ENCODE peak calls at places on chromosomes 6 and 20, in eight cellular contexts. K is fibroblast of pulmonary artery, Y is suprapubic skin, X is AG04449, F is ascending aorta, Z is colonic mucosa, U is fibroblast of villous mesenchyme, G is BJ. E is an unnamed sample.

GRCh38 chr6:22041797-22042489 is 254.9 kb downstream of the PRL start:
- DNase-seq in K (peak), Y (no peak), X (peak), F (no peak), Z (no peak), U (peak), G (no peak), E (no peak)

GRCh38 chr20:60403105-60403741 is 445.0 kb downstream of the CDH26 start:
- DNase-seq in K (no peak), Y (no peak), X (no peak), F (no peak), Z (no peak), U (no peak), G (no peak), E (peak)

GRCh38 chr6:138605958-138606357 is 106.7 kb upstream of the NHSL1 start:
- DNase-seq in K (no peak), Y (no peak), X (no peak), F (no peak), Z (no peak), U (no peak), G (no peak), E (no peak)

GRCh38 chr6:133241901-133242760 is 974 bp downstream of the EYA4 start:
- DNase-seq in K (peak), Y (no peak), X (no peak), F (no peak), Z (no peak), U (peak), G (no peak), E (no peak)

GRCh38 chr20:53837126-53837826 is 233.1 kb downstream of the BCAS1 start:
- DNase-seq in K (no peak), Y (no peak), X (no peak), F (no peak), Z (peak), U (no peak), G (no peak), E (no peak)

GRCh38 chr6:154071236-154071635 is 32.2 kb downstream of the OPRM1 start:
- DNase-seq in K (no peak), Y (no peak), X (no peak), F (no peak), Z (no peak), U (no peak), G (no peak), E (no peak)

GRCh38 chr20:51359947-51360346 is 182.6 kb downstream of the NFATC2 start:
- DNase-seq in K (no peak), Y (no peak), X (no peak), F (no peak), Z (no peak), U (no peak), G (no peak), E (no peak)

GRCh38 chr6:49646130-49646824 is 9.6 kb upstream of the RHAG start:
- DNase-seq in K (no peak), Y (no peak), X (no peak), F (no peak), Z (no peak), U (no peak), G (no peak), E (no peak)

GRCh38 chr6:144066745-144067484 is 28.5 kb downstream of the SF3B5 start:
- DNase-seq in K (no peak), Y (no peak), X (no peak), F (no peak), Z (no peak), U (no peak), G (no peak), E (no peak)

GRCh38 chr20:23456416-23456815 is 3.7 kb upstream of the CST11 start:
- DNase-seq in K (no peak), Y (no peak), X (no peak), F (no peak), Z (no peak), U (no peak), G (no peak), E (no peak)

GRCh38 chr6:116461563-116462507 is 660 bp downstream of the CALHM6 start:
- DNase-seq in K (peak), Y (peak), X (no peak), F (peak), Z (peak), U (peak), G (no peak), E (no peak)

GRCh38 chr6:2688416-2689064 is 62.2 kb downstream of the MYLK4 start:
- DNase-seq in K (peak), Y (no peak), X (peak), F (no peak), Z (no peak), U (peak), G (peak), E (peak)

GRCh38 chr20:1301031-1301529 is 27.9 kb downstream of the SDCBP2 start:
- DNase-seq in K (peak), Y (no peak), X (no peak), F (no peak), Z (no peak), U (peak), G (no peak), E (no peak)

GRCh38 chr6:650098-650497 is 6.8 kb downstream of the HUS1B start:
- DNase-seq in K (peak), Y (no peak), X (no peak), F (no peak), Z (no peak), U (peak), G (no peak), E (no peak)

GRCh38 chr20:45934046-45934586 is 367 bp upstream of the PCIF1 start:
- DNase-seq in K (peak), Y (no peak), X (no peak), F (no peak), Z (peak), U (peak), G (no peak), E (no peak)

GRCh38 chr6:26021350-26022165 is 59.0 kb downstream of the TRIM38 start:
- DNase-seq in K (peak), Y (peak), X (no peak), F (peak), Z (peak), U (peak), G (peak), E (no peak)

GRCh38 chr6:3079700-3080099 is 11.4 kb downstream of the RIPK1 start:
- DNase-seq in K (no peak), Y (no peak), X (no peak), F (no peak), Z (no peak), U (no peak), G (no peak), E (no peak)

GRCh38 chr6:158316022-158316421 is 3.8 kb downstream of the TULP4 start:
- DNase-seq in K (peak), Y (no peak), X (no peak), F (no peak), Z (no peak), U (no peak), G (no peak), E (peak)

GRCh38 chr6:170206317-170206621 is 84.6 kb downstream of the DLL1 start:
- DNase-seq in K (no peak), Y (peak), X (no peak), F (no peak), Z (peak), U (no peak), G (no peak), E (no peak)

GRCh38 chr20:1898496-1899168 is 3.4 kb downstream of the SIRPA start:
- DNase-seq in K (no peak), Y (no peak), X (no peak), F (no peak), Z (no peak), U (no peak), G (no peak), E (no peak)

GRCh38 chr6:22570185-22570551 is 802 bp downstream of the HDGFL1 start:
- DNase-seq in K (no peak), Y (no peak), X (no peak), F (no peak), Z (no peak), U (no peak), G (no peak), E (no peak)

GRCh38 chr6:170291271-170292110 is 613 bp upstream of the DLL1 start:
- DNase-seq in K (no peak), Y (no peak), X (no peak), F (peak), Z (peak), U (peak), G (no peak), E (no peak)

GRCh38 chr6:1608976-1609661 is 596 bp upstream of the FOXC1 start:
- DNase-seq in K (no peak), Y (no peak), X (no peak), F (peak), Z (no peak), U (no peak), G (no peak), E (no peak)

GRCh38 chr6:11143394-11144371 is 32.2 kb upstream of the ERVFRD-1 start:
- DNase-seq in K (peak), Y (peak), X (no peak), F (peak), Z (peak), U (peak), G (peak), E (peak)

GRCh38 chr20:20699144-20699543 is 13.3 kb downstream of the RALGAPA2 start:
- DNase-seq in K (no peak), Y (no peak), X (no peak), F (no peak), Z (no peak), U (no peak), G (no peak), E (no peak)

GRCh38 chr20:829531-829930 is 4.0 kb upstream of the FAM110A start:
- DNase-seq in K (peak), Y (no peak), X (no peak), F (peak), Z (no peak), U (peak), G (peak), E (no peak)

GRCh38 chr6:89828988-89829590 is 591 bp upstream of the CASP8AP2 start:
- DNase-seq in K (no peak), Y (no peak), X (no peak), F (no peak), Z (peak), U (no peak), G (no peak), E (no peak)

GRCh38 chr6:106767271-106767670 is 137.9 kb downstream of the QRSL1 start:
- DNase-seq in K (no peak), Y (no peak), X (no peak), F (no peak), Z (no peak), U (no peak), G (no peak), E (no peak)

GRCh38 chr6:5541025-5541424 is 279.7 kb downstream of the FARS2 start:
- DNase-seq in K (no peak), Y (no peak), X (no peak), F (no peak), Z (no peak), U (no peak), G (no peak), E (no peak)

GRCh38 chr6:53771780-53772624 is 22.8 kb upstream of the LRRC1 start:
- DNase-seq in K (no peak), Y (no peak), X (no peak), F (no peak), Z (no peak), U (no peak), G (peak), E (peak)

GRCh38 chr6:167782698-167783517 is 43.8 kb upstream of the AFDN start:
- DNase-seq in K (no peak), Y (peak), X (no peak), F (peak), Z (no peak), U (no peak), G (no peak), E (no peak)

GRCh38 chr6:146985966-146986365 is 218.3 kb upstream of the STXBP5 start:
- DNase-seq in K (no peak), Y (no peak), X (no peak), F (no peak), Z (no peak), U (no peak), G (no peak), E (no peak)

GRCh38 chr20:63873477-63873971 is 8.5 kb downstream of the TPD52L2 start:
- DNase-seq in K (peak), Y (no peak), X (no peak), F (peak), Z (no peak), U (peak), G (no peak), E (no peak)

GRCh38 chr6:29791162-29791561 is 36.5 kb upstream of the HLA-G start:
- DNase-seq in K (no peak), Y (no peak), X (no peak), F (no peak), Z (no peak), U (no peak), G (no peak), E (no peak)

GRCh38 chr20:53949319-53949839 is 121.0 kb downstream of the BCAS1 start:
- DNase-seq in K (peak), Y (no peak), X (peak), F (peak), Z (no peak), U (peak), G (peak), E (peak)

GRCh38 chr20:23874747-23875146 is 4.8 kb downstream of the CST5 start:
- DNase-seq in K (no peak), Y (no peak), X (no peak), F (no peak), Z (no peak), U (no peak), G (no peak), E (no peak)

GRCh38 chr6:149317656-149318571 is at the start of gene TAB2:
- DNase-seq in K (no peak), Y (peak), X (no peak), F (peak), Z (peak), U (peak), G (no peak), E (no peak)

GRCh38 chr20:33681728-33682353 is 4.3 kb downstream of the E2F1 start:
- DNase-seq in K (no peak), Y (no peak), X (no peak), F (no peak), Z (no peak), U (no peak), G (no peak), E (no peak)

GRCh38 chr20:33677991-33678431 is 3.8 kb upstream of the NECAB3 start:
- DNase-seq in K (no peak), Y (no peak), X (no peak), F (no peak), Z (no peak), U (peak), G (no peak), E (no peak)

GRCh38 chr20:33681288-33681687 is 4.9 kb downstream of the E2F1 start:
- DNase-seq in K (no peak), Y (no peak), X (no peak), F (no peak), Z (no peak), U (no peak), G (no peak), E (no peak)

GRCh38 chr20:33679758-33680485 is 5.7 kb upstream of the NECAB3 start:
- DNase-seq in K (no peak), Y (no peak), X (no peak), F (no peak), Z (no peak), U (no peak), G (no peak), E (no peak)

DNA sequence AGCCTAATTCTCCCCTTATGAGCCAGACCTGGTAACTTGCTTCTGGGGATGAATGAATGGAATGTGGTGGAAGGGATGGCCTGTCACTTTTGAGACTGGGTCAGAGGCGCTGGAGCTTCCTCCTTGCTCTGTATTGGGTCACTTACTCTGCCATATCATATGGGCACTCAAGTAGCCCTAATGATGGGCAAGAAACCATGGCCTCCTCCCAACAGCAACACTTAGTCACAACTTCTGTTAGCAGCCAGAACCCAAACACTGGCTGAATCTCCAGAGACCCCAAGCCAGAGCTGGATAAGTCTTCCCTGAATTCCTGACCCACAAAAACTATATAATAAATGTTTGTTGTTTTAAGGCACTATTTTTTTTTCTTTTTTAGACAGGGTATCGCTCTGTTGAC is 5.5 kb downstream of the E2F1 start:
- DNase-seq in K (peak), Y (no peak), X (peak), F (no peak), Z (no peak), U (no peak), G (no peak), E (no peak)
- H3K4me3 ChIP-seq in K (no peak), Y (no peak), X (no peak), F (no peak), Z (no peak), U (no peak), G (no peak), E (no peak)

GRCh38 chr6:134826889-134827737 is 122.8 kb downstream of the ALDH8A1 start:
- DNase-seq in K (peak), Y (peak), X (peak), F (peak), Z (no peak), U (peak), G (peak), E (peak)
- TF ChIP-seq CTCF in K (peak), Y (peak), X (no peak), F (no peak), Z (no peak), U (no peak), G (peak), E (no peak)

GRCh38 chr20:49725694-49726093 is 12.0 kb upstream of the B4GALT5 start:
- DNase-seq in K (no peak), Y (no peak), X (no peak), F (no peak), Z (no peak), U (no peak), G (no peak), E (no peak)
- H3K4me3 ChIP-seq in K (no peak), Y (no peak), X (no peak), F (no peak), Z (no peak), U (no peak), G (no peak), E (no peak)

DNA sequence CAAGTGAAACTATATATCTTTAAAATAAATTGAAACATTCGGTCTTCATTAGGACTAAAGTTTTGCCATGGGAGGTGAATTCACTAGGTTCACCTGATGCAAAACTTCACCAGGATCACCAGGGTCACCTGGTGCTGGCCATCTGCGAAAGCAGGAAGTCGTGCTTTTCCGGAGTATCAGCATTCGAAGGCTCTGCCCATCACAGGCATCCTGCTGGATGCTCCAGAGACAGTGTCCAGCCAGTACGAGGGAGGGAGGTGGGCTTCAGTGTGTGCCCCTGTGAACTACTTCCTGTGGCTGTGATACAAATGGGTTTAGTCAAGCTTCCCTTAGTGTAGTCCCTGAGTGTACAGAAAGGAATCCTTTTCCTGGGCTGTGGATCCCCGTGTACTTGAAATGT is 3.4 kb upstream of the RPS6KA2 start:
- DNase-seq in K (no peak), Y (no peak), X (no peak), F (peak), Z (no peak), U (no peak), G (no peak), E (no peak)
- TF ChIP-seq CTCF in K (no peak), Y (no peak), X (no peak), F (no peak), Z (no peak), U (no peak), G (no peak), E (no peak)

E was measured in retinal pigment epithelial cell.